ENCODE peak calls at places on chromosomes 5 and 9, in five cellular contexts. One of them, this sample, is unnamed.

GRCh38 chr9:85163415-85163814 is 493.9 kb downstream of the NTRK2 start:
- DNase-seq in adrenal gland: no peak
- DNase-seq in body of pancreas: no peak
- DNase-seq in heart left ventricle: no peak
- DNase-seq in suprapubic skin: no peak
- DNase-seq in this sample: no peak

GRCh38 chr5:54537720-54538119 is 20.2 kb downstream of the SNX18 start:
- DNase-seq in adrenal gland: no peak
- DNase-seq in body of pancreas: no peak
- DNase-seq in heart left ventricle: no peak
- DNase-seq in suprapubic skin: no peak
- DNase-seq in this sample: no peak

GRCh38 chr9:132238992-132239391 is 77.1 kb downstream of the NTNG2 start:
- DNase-seq in heart left ventricle: no peak
- DNase-seq in suprapubic skin: no peak
- DNase-seq in adrenal gland: no peak
- DNase-seq in body of pancreas: no peak
- DNase-seq in this sample: peak

GRCh38 chr5:118752568-118752967 is 235.8 kb downstream of the DTWD2 start:
- DNase-seq in adrenal gland: no peak
- DNase-seq in heart left ventricle: no peak
- DNase-seq in suprapubic skin: no peak
- DNase-seq in body of pancreas: no peak
- DNase-seq in this sample: no peak

GRCh38 chr9:99903393-99903792 is 3.1 kb upstream of the STX17 start:
- DNase-seq in suprapubic skin: no peak
- DNase-seq in body of pancreas: no peak
- DNase-seq in adrenal gland: no peak
- DNase-seq in heart left ventricle: no peak
- DNase-seq in this sample: no peak

GRCh38 chr5:115507682-115508081 is 36.9 kb downstream of the FEM1C start:
- DNase-seq in adrenal gland: no peak
- DNase-seq in body of pancreas: no peak
- DNase-seq in suprapubic skin: no peak
- DNase-seq in heart left ventricle: no peak
- DNase-seq in this sample: no peak

GRCh38 chr9:83388346-83388745 is 149.9 kb downstream of the FRMD3 start:
- DNase-seq in heart left ventricle: no peak
- DNase-seq in suprapubic skin: no peak
- DNase-seq in adrenal gland: no peak
- DNase-seq in body of pancreas: no peak
- DNase-seq in this sample: no peak

GRCh38 chr9:116605904-116606341 is 81.2 kb upstream of the TRIM32 start:
- DNase-seq in body of pancreas: peak
- DNase-seq in suprapubic skin: peak
- DNase-seq in heart left ventricle: peak
- DNase-seq in adrenal gland: no peak
- DNase-seq in this sample: no peak

GRCh38 chr5:108728566-108729305 is 19.0 kb upstream of the FER start:
- DNase-seq in heart left ventricle: no peak
- DNase-seq in adrenal gland: no peak
- DNase-seq in suprapubic skin: no peak
- DNase-seq in body of pancreas: peak
- DNase-seq in this sample: peak

GRCh38 chr5:115460476-115460875 is 84.1 kb downstream of the FEM1C start:
- DNase-seq in body of pancreas: no peak
- DNase-seq in adrenal gland: peak
- DNase-seq in heart left ventricle: peak
- DNase-seq in suprapubic skin: no peak
- DNase-seq in this sample: peak

GRCh38 chr5:141846031-141846430 is 32.2 kb downstream of the PCDH1 start:
- DNase-seq in body of pancreas: peak
- DNase-seq in heart left ventricle: no peak
- DNase-seq in suprapubic skin: no peak
- DNase-seq in adrenal gland: no peak
- DNase-seq in this sample: no peak

GRCh38 chr9:104553261-104553660 is 15.7 kb upstream of the OR13C8 start:
- DNase-seq in heart left ventricle: no peak
- DNase-seq in body of pancreas: no peak
- DNase-seq in adrenal gland: no peak
- DNase-seq in suprapubic skin: no peak
- DNase-seq in this sample: no peak

GRCh38 chr5:68287976-68288755 is 72.6 kb downstream of the PIK3R1 start:
- DNase-seq in heart left ventricle: peak
- DNase-seq in body of pancreas: peak
- DNase-seq in suprapubic skin: no peak
- DNase-seq in adrenal gland: peak
- DNase-seq in this sample: no peak

GRCh38 chr5:88298425-88298824 is 29.8 kb upstream of the TMEM161B start:
- DNase-seq in body of pancreas: no peak
- DNase-seq in suprapubic skin: no peak
- DNase-seq in heart left ventricle: no peak
- DNase-seq in adrenal gland: no peak
- DNase-seq in this sample: no peak

GRCh38 chr5:88116396-88116795 is 152.2 kb downstream of the TMEM161B start:
- DNase-seq in suprapubic skin: no peak
- DNase-seq in adrenal gland: no peak
- DNase-seq in heart left ventricle: no peak
- DNase-seq in body of pancreas: no peak
- DNase-seq in this sample: no peak

GRCh38 chr9:16133032-16133431 is 580.2 kb downstream of the CCDC171 start:
- DNase-seq in heart left ventricle: no peak
- DNase-seq in adrenal gland: no peak
- DNase-seq in suprapubic skin: no peak
- DNase-seq in body of pancreas: no peak
- DNase-seq in this sample: no peak

GRCh38 chr5:129459485-129460120 is 495 bp upstream of the ADAMTS19 start:
- DNase-seq in suprapubic skin: no peak
- DNase-seq in heart left ventricle: peak
- DNase-seq in body of pancreas: peak
- DNase-seq in adrenal gland: peak
- DNase-seq in this sample: no peak

GRCh38 chr9:121359358-121360294 is 10.4 kb downstream of the STOM start:
- DNase-seq in suprapubic skin: no peak
- DNase-seq in body of pancreas: no peak
- DNase-seq in adrenal gland: no peak
- DNase-seq in heart left ventricle: no peak
- DNase-seq in this sample: peak

GRCh38 chr5:176352116-176352878 is 9.3 kb downstream of the KIAA1191 start:
- DNase-seq in suprapubic skin: no peak
- DNase-seq in heart left ventricle: no peak
- DNase-seq in adrenal gland: peak
- DNase-seq in body of pancreas: no peak
- DNase-seq in this sample: no peak

GRCh38 chr9:90044710-90045151 is 439.9 kb downstream of the GADD45G start:
- DNase-seq in adrenal gland: peak
- DNase-seq in body of pancreas: no peak
- DNase-seq in heart left ventricle: no peak
- DNase-seq in suprapubic skin: no peak
- DNase-seq in this sample: peak

GRCh38 chr5:34930527-34930844 is 1.1 kb downstream of the DNAJC21 start:
- DNase-seq in heart left ventricle: no peak
- DNase-seq in body of pancreas: no peak
- DNase-seq in suprapubic skin: no peak
- DNase-seq in adrenal gland: no peak
- DNase-seq in this sample: no peak

GRCh38 chr9:133064241-133065069 is 2.7 kb downstream of the CEL start:
- DNase-seq in suprapubic skin: no peak
- DNase-seq in adrenal gland: no peak
- DNase-seq in body of pancreas: peak
- DNase-seq in heart left ventricle: no peak
- DNase-seq in this sample: no peak

GRCh38 chr9:132637351-132637750 is 32.4 kb downstream of the DDX31 start:
- DNase-seq in heart left ventricle: no peak
- DNase-seq in body of pancreas: peak
- DNase-seq in adrenal gland: no peak
- DNase-seq in suprapubic skin: no peak
- DNase-seq in this sample: no peak

GRCh38 chr5:141641634-141642278 is 5.0 kb downstream of the RELL2 start:
- DNase-seq in heart left ventricle: no peak
- DNase-seq in body of pancreas: no peak
- DNase-seq in suprapubic skin: no peak
- DNase-seq in adrenal gland: no peak
- DNase-seq in this sample: peak

GRCh38 chr9:113355197-113355596 is 5.9 kb downstream of the BSPRY start:
- DNase-seq in suprapubic skin: no peak
- DNase-seq in adrenal gland: no peak
- DNase-seq in body of pancreas: no peak
- DNase-seq in heart left ventricle: no peak
- DNase-seq in this sample: peak

GRCh38 chr9:124769451-124770358 is 1.4 kb downstream of the NR6A1 start:
- DNase-seq in adrenal gland: no peak
- DNase-seq in suprapubic skin: no peak
- DNase-seq in body of pancreas: peak
- DNase-seq in heart left ventricle: peak
- DNase-seq in this sample: peak

GRCh38 chr5:44952376-44952775 is 143.6 kb downstream of the MRPS30 start:
- DNase-seq in body of pancreas: peak
- DNase-seq in adrenal gland: no peak
- DNase-seq in suprapubic skin: no peak
- DNase-seq in heart left ventricle: no peak
- DNase-seq in this sample: peak

GRCh38 chr5:13843181-13843846 is 101.2 kb downstream of the DNAH5 start:
- DNase-seq in body of pancreas: no peak
- DNase-seq in heart left ventricle: no peak
- DNase-seq in adrenal gland: no peak
- DNase-seq in suprapubic skin: no peak
- DNase-seq in this sample: no peak

GRCh38 chr9:21395778-21396717 is 10.8 kb upstream of the IFNA2 start:
- DNase-seq in suprapubic skin: peak
- DNase-seq in heart left ventricle: peak
- DNase-seq in body of pancreas: peak
- DNase-seq in adrenal gland: peak
- DNase-seq in this sample: peak

GRCh38 chr9:36442710-36443109 is 42.6 kb upstream of the RNF38 start:
- DNase-seq in adrenal gland: no peak
- DNase-seq in suprapubic skin: no peak
- DNase-seq in body of pancreas: no peak
- DNase-seq in heart left ventricle: no peak
- DNase-seq in this sample: no peak

GRCh38 chr5:130135506-130135905 is 231.2 kb downstream of the CHSY3 start:
- DNase-seq in body of pancreas: no peak
- DNase-seq in heart left ventricle: no peak
- DNase-seq in suprapubic skin: no peak
- DNase-seq in adrenal gland: no peak
- DNase-seq in this sample: no peak

DNA sequence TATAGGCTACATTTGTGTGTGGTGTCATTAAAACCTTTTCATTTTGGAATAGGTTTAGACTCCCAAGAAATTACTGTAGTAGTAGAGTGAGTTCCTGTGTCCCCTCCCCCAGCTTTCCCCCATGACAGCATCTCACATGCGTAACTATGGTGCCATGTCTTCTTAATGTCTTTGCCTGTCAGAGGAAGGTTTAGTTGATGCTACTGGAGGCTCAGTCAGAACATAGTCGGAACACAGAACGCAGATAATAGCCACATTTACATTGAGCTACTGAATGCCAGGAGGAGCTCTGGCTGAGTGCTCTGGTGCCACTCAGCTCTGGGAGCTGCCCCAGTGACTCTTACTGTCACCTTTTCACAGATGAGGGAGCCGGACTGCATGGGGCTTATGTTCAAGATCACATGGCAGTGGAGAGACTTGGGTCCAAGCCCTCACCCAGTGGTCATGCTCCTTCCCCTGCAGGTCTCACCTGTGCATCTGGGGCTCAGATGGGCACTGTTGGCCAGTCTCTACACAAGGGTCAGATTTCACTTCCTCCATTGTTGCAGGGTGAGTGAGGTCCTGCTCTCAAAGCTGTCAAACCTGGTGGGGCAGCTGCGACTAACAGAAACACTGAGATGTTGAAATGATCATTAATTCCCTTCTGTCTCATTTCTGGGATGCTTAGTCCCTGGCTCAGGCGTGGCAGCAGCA is 223.7 kb downstream of the AOPEP start:
- DNase-seq in suprapubic skin: no peak
- DNase-seq in body of pancreas: peak
- DNase-seq in adrenal gland: no peak
- DNase-seq in heart left ventricle: no peak
- DNase-seq in this sample: no peak
- TF ChIP-seq POLR2A in suprapubic skin: no peak
- TF ChIP-seq POLR2A in body of pancreas: no peak
- TF ChIP-seq POLR2A in adrenal gland: no peak
- TF ChIP-seq POLR2A in heart left ventricle: no peak
- TF ChIP-seq POLR2A in this sample: no peak

DNA sequence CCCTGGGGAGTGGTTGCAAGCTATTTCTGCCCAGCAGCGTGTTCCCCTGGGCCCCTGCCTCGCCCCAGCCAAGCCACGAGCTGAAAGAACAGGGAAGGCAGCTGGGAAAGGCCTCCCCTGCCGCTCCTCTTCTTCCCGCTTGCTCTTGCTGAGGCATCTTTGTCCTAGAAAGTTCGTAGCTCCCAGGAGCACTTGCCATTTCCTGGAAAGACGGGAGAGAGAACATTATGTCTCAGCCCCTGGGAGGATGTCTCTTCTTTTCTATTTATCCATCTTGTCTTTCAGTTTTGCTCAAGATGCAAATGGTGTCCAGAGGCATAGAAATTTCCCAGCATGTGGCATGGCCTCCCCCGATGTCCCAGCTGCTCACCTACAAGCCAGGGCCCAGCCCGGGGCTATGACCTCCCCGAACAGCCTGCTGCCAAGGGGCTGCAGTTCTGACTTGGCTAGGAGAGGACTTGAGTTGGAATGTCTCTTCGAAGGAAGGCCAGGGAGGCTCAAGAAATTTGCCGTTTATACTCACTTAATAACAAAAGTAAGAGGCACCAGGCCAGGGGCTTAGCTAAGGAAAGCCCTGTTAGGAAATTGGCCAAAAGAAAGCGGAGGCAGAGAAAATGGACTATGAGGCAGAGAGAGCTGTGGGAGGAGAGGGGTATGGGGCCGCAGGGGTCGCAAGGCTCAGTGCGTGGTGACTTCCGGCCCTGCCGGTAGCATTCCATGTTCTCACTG is 87.3 kb downstream of the LIFR start:
- DNase-seq in body of pancreas: peak
- DNase-seq in heart left ventricle: peak
- DNase-seq in adrenal gland: peak
- DNase-seq in suprapubic skin: no peak
- DNase-seq in this sample: no peak
- TF ChIP-seq POLR2A in body of pancreas: no peak
- TF ChIP-seq POLR2A in heart left ventricle: no peak
- TF ChIP-seq POLR2A in adrenal gland: no peak
- TF ChIP-seq POLR2A in suprapubic skin: no peak
- TF ChIP-seq POLR2A in this sample: no peak

GRCh38 chr5:56950626-56951130 is 1.2 kb downstream of the MIER3 start:
- DNase-seq in suprapubic skin: peak
- DNase-seq in adrenal gland: peak
- DNase-seq in body of pancreas: peak
- DNase-seq in heart left ventricle: peak
- DNase-seq in this sample: peak
- TF ChIP-seq POLR2A in suprapubic skin: no peak
- TF ChIP-seq POLR2A in adrenal gland: no peak
- TF ChIP-seq POLR2A in body of pancreas: peak
- TF ChIP-seq POLR2A in heart left ventricle: no peak
- TF ChIP-seq POLR2A in this sample: no peak

DNA sequence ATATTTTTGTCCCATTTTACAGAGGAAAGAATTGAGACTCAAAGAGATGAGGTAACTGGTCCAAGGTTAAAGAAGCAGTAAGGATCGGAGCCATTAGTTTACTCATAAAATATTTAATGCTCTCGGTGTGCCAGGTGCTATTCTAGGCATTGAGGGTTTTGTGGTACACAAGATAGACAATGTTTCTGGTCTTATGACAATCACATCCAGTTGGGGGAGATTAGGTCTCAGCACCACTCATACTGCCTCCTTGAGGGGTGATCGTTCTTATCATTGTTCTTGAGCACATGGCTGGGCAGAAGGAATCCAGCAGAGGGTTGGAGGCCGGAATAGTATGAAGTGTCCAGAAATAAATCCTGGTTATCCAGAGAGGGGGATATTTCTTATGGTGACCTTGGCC is 40.7 kb upstream of the LCP2 start:
- DNase-seq in body of pancreas: no peak
- DNase-seq in adrenal gland: no peak
- DNase-seq in heart left ventricle: no peak
- DNase-seq in suprapubic skin: no peak
- DNase-seq in this sample: no peak
- TF ChIP-seq POLR2A in body of pancreas: no peak
- TF ChIP-seq POLR2A in adrenal gland: no peak
- TF ChIP-seq POLR2A in heart left ventricle: no peak
- TF ChIP-seq POLR2A in suprapubic skin: no peak
- TF ChIP-seq POLR2A in this sample: no peak